ENCODE peak calls at places on chromosomes 1 and 21, in seven cellular contexts. F is CD8-positive, alpha-beta T cell; G is kidney; B is Caco-2; N is breast epithelium; S is colonic mucosa; T is thyroid gland. D is an unnamed sample.

GRCh38 chr1:205317311-205317917 is 4.1 kb downstream of the NUAK2 start:
- DNase-seq in F (no peak), G (peak; percentile 95), B (no peak), N (peak; percentile 88), S (peak; percentile 96), T (peak; percentile 99), D (peak; percentile 95)

GRCh38 chr1:32413507-32414185 is 19.4 kb upstream of the BSDC1 start:
- DNase-seq in F (peak; percentile 75), G (no peak), B (peak; percentile 45), N (no peak), S (peak; percentile 80), T (peak; percentile 53), D (no peak)

GRCh38 chr1:172727956-172728603 is 69.2 kb downstream of the FASLG start:
- DNase-seq in F (no peak), G (no peak), B (peak; percentile 53), N (no peak), S (no peak), T (no peak), D (no peak)

GRCh38 chr1:246182149-246182851 is 324.8 kb downstream of the SMYD3 start:
- DNase-seq in F (no peak), G (no peak), B (no peak), N (no peak), S (no peak), T (no peak), D (no peak)

GRCh38 chr1:47675047-47675675 is 237.3 kb downstream of the FOXD2 start:
- DNase-seq in F (no peak), G (no peak), B (no peak), N (no peak), S (peak; percentile 17), T (no peak), D (no peak)

GRCh38 chr1:111938123-111938522 is 51.3 kb downstream of the KCND3 start:
- DNase-seq in F (no peak), G (no peak), B (no peak), N (no peak), S (no peak), T (no peak), D (no peak)

GRCh38 chr1:10339815-10340214 is 59.0 kb upstream of the PGD start:
- DNase-seq in F (no peak), G (no peak), B (peak; percentile 45), N (no peak), S (peak; percentile 45), T (peak; percentile 7), D (no peak)

GRCh38 chr1:177884499-177885021 is 85.3 kb downstream of the SEC16B start:
- DNase-seq in F (no peak), G (no peak), B (no peak), N (no peak), S (no peak), T (no peak), D (no peak)

GRCh38 chr1:108070662-108071061 is 105.7 kb upstream of the VAV3 start:
- DNase-seq in F (no peak), G (no peak), B (no peak), N (no peak), S (no peak), T (no peak), D (no peak)

GRCh38 chr1:38123356-38123755 is 76.8 kb upstream of the POU3F1 start:
- DNase-seq in F (no peak), G (no peak), B (no peak), N (no peak), S (no peak), T (no peak), D (no peak)

GRCh38 chr1:29033829-29034466 is 89.8 kb downstream of the TMEM200B start:
- DNase-seq in F (no peak), G (no peak), B (no peak), N (no peak), S (no peak), T (no peak), D (no peak)

GRCh38 chr1:220786337-220787068 is at the start of gene MTARC1:
- DNase-seq in F (no peak), G (peak; percentile 92), B (peak; percentile 91), N (no peak), S (peak; percentile 91), T (peak; percentile 91), D (peak; percentile 81)

GRCh38 chr21:44987301-44987885 is 47.6 kb downstream of the SLX9 start:
- DNase-seq in F (no peak), G (peak; percentile 58), B (no peak), N (no peak), S (no peak), T (no peak), D (no peak)

GRCh38 chr1:18953656-18954259 is 2.7 kb downstream of the IFFO2 start:
- DNase-seq in F (no peak), G (peak; percentile 69), B (no peak), N (peak; percentile 87), S (no peak), T (peak; percentile 47), D (no peak)

GRCh38 chr1:169201084-169201619 is 94.7 kb downstream of the ATP1B1 start:
- DNase-seq in F (no peak), G (no peak), B (no peak), N (no peak), S (no peak), T (no peak), D (no peak)

GRCh38 chr1:213274140-213274539 is 223.1 kb downstream of the RPS6KC1 start:
- DNase-seq in F (no peak), G (no peak), B (no peak), N (no peak), S (no peak), T (no peak), D (no peak)

GRCh38 chr1:180560868-180561600 is 2.3 kb downstream of the OVAAL start:
- DNase-seq in F (no peak), G (no peak), B (no peak), N (no peak), S (no peak), T (no peak), D (no peak)

GRCh38 chr1:29639156-29639736 is 402.9 kb downstream of the PTPRU start:
- DNase-seq in F (no peak), G (peak; percentile 90), B (no peak), N (no peak), S (no peak), T (peak; percentile 52), D (no peak)

DNA sequence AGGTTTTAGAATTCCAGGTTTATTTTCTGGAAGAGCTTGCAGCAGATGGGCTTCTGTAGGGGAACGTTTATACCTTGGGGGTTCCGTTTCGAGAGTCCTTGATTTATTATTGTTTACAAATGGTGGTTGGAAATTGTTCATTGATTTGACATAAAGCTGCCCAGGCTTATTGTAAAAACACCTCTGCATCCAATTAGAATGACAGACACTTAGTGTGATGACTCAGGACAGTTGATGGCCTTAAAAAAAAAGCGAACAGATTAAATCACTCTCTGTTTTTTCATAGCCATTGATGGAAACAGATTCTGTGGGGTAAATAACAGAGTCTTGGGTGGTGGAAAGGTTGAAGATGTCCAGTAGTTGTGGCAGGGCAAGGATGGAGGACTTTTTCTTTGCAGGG is 35.4 kb downstream of the GALNT2 start:
- DNase-seq in F (no peak), G (no peak), B (no peak), N (no peak), S (no peak), T (no peak), D (no peak)
- H3K4me1 ChIP-seq in F (peaks cover 31% of the 10 kb centered on the region), G (peaks cover 32% of the 10 kb centered on the region), B (peaks cover 35% of the 10 kb centered on the region), N (peaks cover 3% of the 10 kb centered on the region), S (peaks cover 25% of the 10 kb centered on the region), T (peaks cover 39% of the 10 kb centered on the region), D (peaks cover 44% of the 10 kb centered on the region)

GRCh38 chr1:79797487-79797886 is 791.0 kb upstream of the ADGRL4 start:
- DNase-seq in F (no peak), G (no peak), B (no peak), N (no peak), S (no peak), T (no peak), D (no peak)
- TF ChIP-seq CTCF in F (no peak), G (no peak), B (no peak), N (no peak), S (no peak), T (no peak), D (no peak)

DNA sequence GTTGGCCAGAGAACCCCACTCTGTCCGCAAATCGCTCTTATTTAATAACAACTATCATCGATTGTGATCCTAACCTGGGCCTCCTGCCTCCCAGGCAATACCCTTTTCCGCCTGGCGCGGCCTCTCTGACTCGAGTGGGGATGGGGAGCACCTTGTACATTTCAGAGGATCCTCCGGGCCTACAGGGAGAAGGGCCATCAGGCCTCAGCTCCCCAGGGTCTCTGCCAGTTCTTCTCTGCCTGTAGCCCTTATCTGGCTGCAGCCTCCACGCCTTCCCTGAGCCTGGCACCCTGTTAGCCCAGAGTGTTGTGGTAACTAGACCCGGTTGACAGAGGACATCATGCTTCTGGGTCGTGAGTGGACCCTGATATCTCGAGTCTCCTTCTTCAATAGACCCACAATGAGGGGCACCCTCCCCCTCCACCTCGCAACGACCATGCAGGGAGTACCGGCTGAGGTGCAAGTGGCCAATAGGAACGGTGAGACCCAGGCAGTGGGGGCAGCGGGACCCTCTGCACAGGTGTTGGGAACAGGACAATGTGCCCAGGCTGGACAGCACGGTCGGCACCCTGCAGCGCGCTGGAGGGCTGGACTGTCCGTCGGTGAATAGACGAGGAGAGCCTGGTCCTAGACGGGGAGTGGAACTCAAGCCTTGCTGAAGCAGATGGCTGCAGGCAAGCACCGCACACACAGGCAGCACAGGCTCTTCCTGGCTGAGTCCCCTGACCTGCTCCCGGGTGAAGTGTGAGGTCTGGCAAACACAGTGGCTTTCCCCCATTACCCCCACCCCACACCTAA is 7.1 kb upstream of the CRYBG2 start:
- DNase-seq in F (no peak), G (no peak), B (no peak), N (no peak), S (no peak), T (no peak), D (no peak)
- H3K4me3 ChIP-seq in F (peak overlapping the region; percentile 64), G (no peak overlapping the region), B (no peak overlapping the region), N (peak overlapping the region; percentile 44), S (peak overlapping the region; percentile 28), T (no peak overlapping the region), D (peak overlapping the region; percentile 27)

GRCh38 chr1:98383341-98383740 is 278.2 kb upstream of the SNX7 start:
- DNase-seq in F (no peak), G (no peak), B (no peak), N (no peak), S (no peak), T (no peak), D (no peak)
- H3K4me1 ChIP-seq in F (no peaks in the 10 kb centered on the region), G (no peaks in the 10 kb centered on the region), B (no peaks in the 10 kb centered on the region), N (no peaks in the 10 kb centered on the region), S (no peaks in the 10 kb centered on the region), T (no peaks in the 10 kb centered on the region), D (no peaks in the 10 kb centered on the region)

GRCh38 chr1:216961516-216961915 is 238.3 kb upstream of the ESRRG start:
- DNase-seq in F (no peak), G (no peak), B (no peak), N (no peak), S (no peak), T (no peak), D (no peak)
- TF ChIP-seq CTCF in F (no peak), G (no peak), B (no peak), N (no peak), S (no peak), T (no peak), D (no peak)

D was measured in pancreas.